ENCODE peak calls at places on chromosomes 13 and 19, in eight cellular contexts. M, L, Z, A, T, I, Y and D are unnamed samples.

GRCh38 chr13:113926301-113926761 is 47.5 kb downstream of the C13orf46 start:
- DNase-seq in M (no peak), L (no peak), Z (no peak), A (no peak), T (no peak), I (no peak), Y (peak; percentile 66), D (no peak)

GRCh38 chr19:13337181-13337580 is 169.1 kb downstream of the CACNA1A start:
- DNase-seq in M (no peak), L (no peak), Z (no peak), A (no peak), T (no peak), I (no peak), Y (no peak), D (no peak)

GRCh38 chr19:4541114-4541805 is 1.4 kb upstream of the LRG1 start:
- DNase-seq in M (no peak), L (no peak), Z (no peak), A (no peak), T (no peak), I (no peak), Y (no peak), D (no peak)

GRCh38 chr13:112464720-112465119 is 88.6 kb downstream of the SPACA7 start:
- DNase-seq in M (no peak), L (no peak), Z (no peak), A (no peak), T (no peak), I (no peak), Y (no peak), D (no peak)

GRCh38 chr13:63085851-63086250 is 1670.2 kb upstream of the PCDH20 start:
- DNase-seq in M (no peak), L (no peak), Z (peak; percentile 18), A (no peak), T (no peak), I (no peak), Y (no peak), D (no peak)

GRCh38 chr19:29673451-29674371 is 8.4 kb downstream of the PLEKHF1 start:
- DNase-seq in M (no peak), L (no peak), Z (no peak), A (no peak), T (no peak), I (no peak), Y (peak; percentile 66), D (no peak)

GRCh38 chr13:110323172-110323851 is 16.2 kb downstream of the COL4A2 start:
- DNase-seq in M (no peak), L (no peak), Z (no peak), A (no peak), T (no peak), I (peak; percentile 81), Y (peak; percentile 64), D (peak; percentile 89)

GRCh38 chr19:5850743-5851293 is 431 bp downstream of the FUT3 start:
- DNase-seq in M (peak; percentile 45), L (no peak), Z (no peak), A (no peak), T (peak; percentile 84), I (no peak), Y (no peak), D (peak; percentile 53)

GRCh38 chr19:37963190-37963947 is 56.4 kb downstream of the SIPA1L3 start:
- DNase-seq in M (no peak), L (peak; percentile 22), Z (no peak), A (no peak), T (no peak), I (no peak), Y (no peak), D (peak; percentile 29)

GRCh38 chr19:46426506-46427162 is 2.1 kb downstream of the PNMA8C start:
- DNase-seq in M (peak; percentile 79), L (peak; percentile 91), Z (peak; percentile 97), A (peak; percentile 53), T (peak; percentile 60), I (peak; percentile 61), Y (peak; percentile 86), D (peak; percentile 56)

GRCh38 chr19:44951179-44952159 is 3.7 kb upstream of the CLPTM1 start:
- DNase-seq in M (peak; percentile 57), L (peak; percentile 82), Z (peak; percentile 92), A (peak; percentile 68), T (peak; percentile 64), I (peak; percentile 65), Y (peak; percentile 71), D (peak; percentile 75)

GRCh38 chr19:6820237-6820636 is 47.7 kb downstream of the VAV1 start:
- DNase-seq in M (no peak), L (no peak), Z (no peak), A (no peak), T (no peak), I (no peak), Y (no peak), D (no peak)

GRCh38 chr13:67145950-67146349 is 84.2 kb downstream of the PCDH9 start:
- DNase-seq in M (no peak), L (no peak), Z (no peak), A (no peak), T (no peak), I (no peak), Y (no peak), D (no peak)

GRCh38 chr19:17076539-17076919 is 952 bp downstream of the MYO9B start:
- DNase-seq in M (no peak), L (no peak), Z (peak; percentile 29), A (peak; percentile 62), T (no peak), I (no peak), Y (no peak), D (no peak)

GRCh38 chr13:41284512-41285288 is 21.3 kb upstream of the MTRF1 start:
- DNase-seq in M (no peak), L (no peak), Z (no peak), A (no peak), T (no peak), I (peak; percentile 20), Y (no peak), D (peak; percentile 75)

DNA sequence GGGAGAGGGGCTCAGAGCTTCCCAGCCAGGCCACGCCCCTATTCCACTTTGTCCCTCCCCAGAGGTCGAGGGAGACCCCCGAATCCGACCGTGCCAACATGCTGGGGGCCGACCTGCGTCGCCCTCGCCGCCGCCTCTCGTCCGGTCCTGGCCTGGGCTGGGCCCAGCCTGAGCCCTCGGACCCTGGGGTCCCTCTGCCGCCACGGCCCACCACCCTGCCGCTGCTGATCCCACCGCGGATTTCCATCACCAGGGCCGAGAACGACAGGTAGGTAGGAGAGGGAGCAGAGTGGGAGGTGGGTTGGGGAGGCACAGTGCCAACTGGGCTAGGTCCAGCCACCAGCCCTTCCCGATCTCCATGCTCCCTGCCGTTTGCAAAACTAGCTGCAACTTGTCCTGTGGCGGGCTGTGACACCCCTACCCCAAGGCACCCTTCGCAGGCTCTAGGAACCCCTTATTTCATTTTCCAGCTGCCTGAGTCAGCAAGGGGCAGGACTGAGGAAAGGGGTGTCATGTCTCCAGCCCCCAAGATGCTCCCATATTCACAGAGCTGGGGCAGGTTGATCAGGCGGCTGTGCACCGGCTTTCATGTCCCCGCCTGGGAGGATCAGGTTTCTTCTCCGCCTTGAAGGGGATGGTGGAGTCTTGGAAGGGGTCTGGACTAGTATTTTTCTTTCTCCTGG is 2.6 kb upstream of the PDE4A start:
- DNase-seq in M (no peak), L (peak; percentile 45), Z (peak; percentile 78), A (no peak), T (no peak), I (no peak), Y (no peak), D (no peak)
- H3K4me3 ChIP-seq in M (no peak overlapping the region), L (peak overlapping the region; percentile 99), Z (peak overlapping the region; percentile 59), A (no peak overlapping the region), T (no peak overlapping the region), I (no peak overlapping the region), Y (no peak overlapping the region), D (no peak overlapping the region)

GRCh38 chr19:18770663-18771327 is 20.3 kb downstream of the COMP start:
- DNase-seq in M (no peak), L (no peak), Z (no peak), A (no peak), T (no peak), I (no peak), Y (no peak), D (no peak)
- H3K27me3 ChIP-seq in M (no peaks in the 10 kb centered on the region), L (no peaks in the 10 kb centered on the region), Z (peaks cover 51% of the 10 kb centered on the region), A (no peaks in the 10 kb centered on the region), T (no peaks in the 10 kb centered on the region), I (no peaks in the 10 kb centered on the region), Y (no peaks in the 10 kb centered on the region), D (no peaks in the 10 kb centered on the region)

DNA sequence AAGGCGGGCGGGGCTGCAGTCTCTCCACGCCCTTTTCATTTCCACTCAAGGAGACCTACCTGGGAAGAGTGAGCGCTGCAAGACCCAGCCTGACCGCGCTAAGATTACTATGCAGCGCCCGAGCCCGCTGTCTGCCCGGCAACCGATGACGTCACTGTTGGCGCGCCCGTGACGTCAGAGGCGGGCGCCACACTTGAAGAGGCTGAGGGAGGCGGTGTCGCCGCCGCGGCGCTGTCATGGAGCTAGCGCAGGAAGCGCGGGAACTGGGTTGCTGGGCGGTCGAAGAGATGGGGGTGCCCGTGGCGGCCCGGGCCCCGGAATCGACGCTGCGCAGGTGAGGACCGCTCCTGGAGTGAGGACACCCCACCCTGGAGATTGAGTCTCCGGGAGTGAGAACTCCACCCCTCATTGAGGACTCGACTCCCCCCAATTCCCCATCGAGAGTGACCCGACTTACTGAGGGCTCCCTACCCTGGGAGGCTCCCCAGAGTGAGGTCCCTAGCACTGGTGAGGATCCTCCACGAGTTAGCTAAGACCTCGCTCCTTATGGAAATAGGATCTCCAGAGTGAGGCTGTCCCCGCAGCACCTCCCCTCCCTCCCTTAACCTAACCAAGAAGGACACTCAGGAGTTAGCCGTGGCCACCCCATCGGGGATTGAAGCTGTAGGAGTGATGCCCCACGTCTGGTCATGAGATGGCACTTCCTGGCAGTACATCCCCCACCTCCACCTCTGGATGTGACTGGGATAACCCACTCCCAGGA is at the start of gene HAUS5:
- DNase-seq in M (peak; percentile 90), L (peak; percentile 95), Z (peak; percentile 97), A (peak; percentile 99), T (peak; percentile 93), I (peak; percentile 60), Y (peak; percentile 95), D (peak; percentile 87)
- TF ChIP-seq CTCF in M (no peak), L (peak; percentile 5), Z (peak; percentile 4), A (no peak), T (no peak), I (no peak), Y (no peak), D (no peak)

GRCh38 chr13:20394506-20394905 is 131.2 kb downstream of the CRYL1 start:
- DNase-seq in M (no peak), L (no peak), Z (no peak), A (no peak), T (no peak), I (no peak), Y (no peak), D (no peak)

GRCh38 chr13:20391597-20392452 is 133.8 kb downstream of the CRYL1 start:
- DNase-seq in M (no peak), L (no peak), Z (peak; percentile 7), A (no peak), T (no peak), I (no peak), Y (no peak), D (no peak)

GRCh38 chr13:20393273-20394235 is 132.1 kb downstream of the CRYL1 start:
- DNase-seq in M (no peak), L (no peak), Z (no peak), A (no peak), T (no peak), I (no peak), Y (no peak), D (no peak)

GRCh38 chr13:20390526-20391175 is 135.0 kb downstream of the CRYL1 start:
- DNase-seq in M (no peak), L (no peak), Z (no peak), A (no peak), T (no peak), I (no peak), Y (no peak), D (no peak)

DNA sequence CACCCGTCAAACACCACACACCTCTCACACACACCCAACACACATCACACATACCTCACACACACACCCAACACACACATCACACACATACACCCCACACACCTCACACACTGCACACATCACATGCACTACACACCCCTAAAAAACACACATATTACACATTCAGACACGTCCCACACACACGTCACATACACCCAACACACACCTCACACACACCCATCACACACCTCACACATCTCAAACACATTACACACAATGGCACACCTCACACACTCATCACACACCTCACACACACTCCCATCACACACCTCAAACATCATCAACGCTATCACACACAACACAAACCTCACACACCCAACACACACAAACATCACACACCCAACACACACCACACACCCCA is 133.1 kb downstream of the CRYL1 start:
- DNase-seq in M (no peak), L (no peak), Z (no peak), A (no peak), T (no peak), I (no peak), Y (no peak), D (no peak)
- H3K4me3 ChIP-seq in M (no peak overlapping the region), L (no peak overlapping the region), Z (no peak overlapping the region), A (no peak overlapping the region), T (no peak overlapping the region), I (no peak overlapping the region), Y (no peak overlapping the region), D (no peak overlapping the region)